ENCODE peak calls at places on chromosomes 12 and 14, in ten cellular contexts. One of them, this sample, is unnamed.

GRCh38 chr12:1881936-1882335 is 36.5 kb downstream of the CACNA2D4 start:
- DNase-seq in prostate gland: no peak
- DNase-seq in heart right ventricle: no peak
- DNase-seq in thyroid gland: no peak
- DNase-seq in IMR-90: no peak
- DNase-seq in suprapubic skin: no peak
- DNase-seq in esophagus squamous epithelium: no peak
- DNase-seq in upper lobe of right lung: no peak
- DNase-seq in transverse colon: no peak
- DNase-seq in uterus: no peak
- DNase-seq in this sample: no peak

GRCh38 chr12:47216150-47216677 is 136.5 kb upstream of the AMIGO2 start:
- DNase-seq in prostate gland: no peak
- DNase-seq in heart right ventricle: no peak
- DNase-seq in thyroid gland: no peak
- DNase-seq in IMR-90: no peak
- DNase-seq in suprapubic skin: no peak
- DNase-seq in esophagus squamous epithelium: no peak
- DNase-seq in upper lobe of right lung: no peak
- DNase-seq in transverse colon: peak; percentile 59
- DNase-seq in uterus: no peak
- DNase-seq in this sample: no peak

GRCh38 chr12:55626154-55626553 is 10.5 kb upstream of the OR10P1 start:
- DNase-seq in prostate gland: no peak
- DNase-seq in heart right ventricle: no peak
- DNase-seq in thyroid gland: no peak
- DNase-seq in IMR-90: no peak
- DNase-seq in suprapubic skin: no peak
- DNase-seq in esophagus squamous epithelium: no peak
- DNase-seq in upper lobe of right lung: no peak
- DNase-seq in transverse colon: no peak
- DNase-seq in uterus: no peak
- DNase-seq in this sample: no peak

GRCh38 chr12:14193623-14194022 is 171.9 kb upstream of the ATF7IP start:
- DNase-seq in prostate gland: no peak
- DNase-seq in heart right ventricle: no peak
- DNase-seq in thyroid gland: no peak
- DNase-seq in IMR-90: no peak
- DNase-seq in suprapubic skin: no peak
- DNase-seq in esophagus squamous epithelium: no peak
- DNase-seq in upper lobe of right lung: peak; percentile 65
- DNase-seq in transverse colon: no peak
- DNase-seq in uterus: no peak
- DNase-seq in this sample: no peak

GRCh38 chr14:70057519-70058136 is 131.1 kb downstream of the SLC8A3 start:
- DNase-seq in prostate gland: no peak
- DNase-seq in heart right ventricle: no peak
- DNase-seq in thyroid gland: no peak
- DNase-seq in IMR-90: no peak
- DNase-seq in suprapubic skin: no peak
- DNase-seq in esophagus squamous epithelium: no peak
- DNase-seq in upper lobe of right lung: no peak
- DNase-seq in transverse colon: no peak
- DNase-seq in uterus: no peak
- DNase-seq in this sample: no peak

GRCh38 chr12:131052063-131052781 is 98.5 kb downstream of the ADGRD1 start:
- DNase-seq in prostate gland: no peak
- DNase-seq in heart right ventricle: no peak
- DNase-seq in thyroid gland: no peak
- DNase-seq in IMR-90: no peak
- DNase-seq in suprapubic skin: no peak
- DNase-seq in esophagus squamous epithelium: no peak
- DNase-seq in upper lobe of right lung: no peak
- DNase-seq in transverse colon: no peak
- DNase-seq in uterus: no peak
- DNase-seq in this sample: no peak

GRCh38 chr14:41146391-41146790 is 460.3 kb upstream of the LRFN5 start:
- DNase-seq in prostate gland: no peak
- DNase-seq in heart right ventricle: no peak
- DNase-seq in thyroid gland: no peak
- DNase-seq in IMR-90: no peak
- DNase-seq in suprapubic skin: no peak
- DNase-seq in esophagus squamous epithelium: no peak
- DNase-seq in upper lobe of right lung: no peak
- DNase-seq in transverse colon: no peak
- DNase-seq in uterus: no peak
- DNase-seq in this sample: no peak

GRCh38 chr12:93116632-93117031 is 187.5 kb upstream of the EEA1 start:
- DNase-seq in prostate gland: no peak
- DNase-seq in heart right ventricle: no peak
- DNase-seq in thyroid gland: no peak
- DNase-seq in IMR-90: no peak
- DNase-seq in suprapubic skin: no peak
- DNase-seq in esophagus squamous epithelium: no peak
- DNase-seq in upper lobe of right lung: no peak
- DNase-seq in transverse colon: no peak
- DNase-seq in uterus: no peak
- DNase-seq in this sample: no peak

GRCh38 chr12:30862486-30862885 is 64.1 kb upstream of the TSPAN11 start:
- DNase-seq in prostate gland: peak; percentile 49
- DNase-seq in heart right ventricle: peak; percentile 63
- DNase-seq in thyroid gland: no peak
- DNase-seq in IMR-90: peak; percentile 17
- DNase-seq in suprapubic skin: no peak
- DNase-seq in esophagus squamous epithelium: no peak
- DNase-seq in upper lobe of right lung: no peak
- DNase-seq in transverse colon: no peak
- DNase-seq in uterus: no peak
- DNase-seq in this sample: no peak

GRCh38 chr12:99087278-99087677 is 442.2 kb downstream of the APAF1 start:
- DNase-seq in prostate gland: no peak
- DNase-seq in heart right ventricle: no peak
- DNase-seq in thyroid gland: no peak
- DNase-seq in IMR-90: no peak
- DNase-seq in suprapubic skin: no peak
- DNase-seq in esophagus squamous epithelium: no peak
- DNase-seq in upper lobe of right lung: no peak
- DNase-seq in transverse colon: no peak
- DNase-seq in uterus: no peak
- DNase-seq in this sample: no peak

GRCh38 chr14:36604757-36605505 is 22.5 kb upstream of the NKX2-8 start:
- DNase-seq in prostate gland: peak; percentile 63
- DNase-seq in heart right ventricle: no peak
- DNase-seq in thyroid gland: peak; percentile 70
- DNase-seq in IMR-90: peak; percentile 66
- DNase-seq in suprapubic skin: no peak
- DNase-seq in esophagus squamous epithelium: no peak
- DNase-seq in upper lobe of right lung: no peak
- DNase-seq in transverse colon: peak; percentile 40
- DNase-seq in uterus: no peak
- DNase-seq in this sample: peak; percentile 60

GRCh38 chr14:69770559-69770958 is 3.6 kb downstream of the SRSF5 start:
- DNase-seq in prostate gland: no peak
- DNase-seq in heart right ventricle: no peak
- DNase-seq in thyroid gland: no peak
- DNase-seq in IMR-90: no peak
- DNase-seq in suprapubic skin: no peak
- DNase-seq in esophagus squamous epithelium: no peak
- DNase-seq in upper lobe of right lung: no peak
- DNase-seq in transverse colon: no peak
- DNase-seq in uterus: no peak
- DNase-seq in this sample: no peak

GRCh38 chr12:112018571-112019237 is 5.5 kb downstream of the ERP29 start:
- DNase-seq in prostate gland: no peak
- DNase-seq in heart right ventricle: no peak
- DNase-seq in thyroid gland: no peak
- DNase-seq in IMR-90: peak; percentile 92
- DNase-seq in suprapubic skin: no peak
- DNase-seq in esophagus squamous epithelium: no peak
- DNase-seq in upper lobe of right lung: no peak
- DNase-seq in transverse colon: no peak
- DNase-seq in uterus: no peak
- DNase-seq in this sample: no peak

GRCh38 chr12:106416273-106416672 is 58.7 kb downstream of the POLR3B start:
- DNase-seq in prostate gland: no peak
- DNase-seq in heart right ventricle: no peak
- DNase-seq in thyroid gland: peak; percentile 83
- DNase-seq in IMR-90: no peak
- DNase-seq in suprapubic skin: no peak
- DNase-seq in esophagus squamous epithelium: no peak
- DNase-seq in upper lobe of right lung: no peak
- DNase-seq in transverse colon: no peak
- DNase-seq in uterus: no peak
- DNase-seq in this sample: no peak

GRCh38 chr12:3164454-3165310 is 87.5 kb downstream of the TSPAN9 start:
- DNase-seq in prostate gland: no peak
- DNase-seq in heart right ventricle: no peak
- DNase-seq in thyroid gland: no peak
- DNase-seq in IMR-90: peak; percentile 43
- DNase-seq in suprapubic skin: no peak
- DNase-seq in esophagus squamous epithelium: no peak
- DNase-seq in upper lobe of right lung: no peak
- DNase-seq in transverse colon: no peak
- DNase-seq in uterus: no peak
- DNase-seq in this sample: no peak

GRCh38 chr12:14402697-14403096 is 37.2 kb downstream of the ATF7IP start:
- DNase-seq in prostate gland: no peak
- DNase-seq in heart right ventricle: no peak
- DNase-seq in thyroid gland: no peak
- DNase-seq in IMR-90: no peak
- DNase-seq in suprapubic skin: no peak
- DNase-seq in esophagus squamous epithelium: no peak
- DNase-seq in upper lobe of right lung: no peak
- DNase-seq in transverse colon: no peak
- DNase-seq in uterus: no peak
- DNase-seq in this sample: no peak

GRCh38 chr14:106843951-106844483 is 1317.6 kb downstream of the TMEM121 start:
- DNase-seq in prostate gland: peak; percentile 69
- DNase-seq in heart right ventricle: no peak
- DNase-seq in thyroid gland: no peak
- DNase-seq in IMR-90: no peak
- DNase-seq in suprapubic skin: no peak
- DNase-seq in esophagus squamous epithelium: no peak
- DNase-seq in upper lobe of right lung: peak; percentile 70
- DNase-seq in transverse colon: peak; percentile 67
- DNase-seq in uterus: no peak
- DNase-seq in this sample: peak; percentile 73
- H3K4me3 ChIP-seq in prostate gland: peak overlapping the region; percentile 21
- H3K4me3 ChIP-seq in heart right ventricle: peak overlapping the region; percentile 33
- H3K4me3 ChIP-seq in thyroid gland: no peak overlapping the region
- H3K4me3 ChIP-seq in IMR-90: no peak overlapping the region
- H3K4me3 ChIP-seq in suprapubic skin: peak overlapping the region; percentile 44
- H3K4me3 ChIP-seq in esophagus squamous epithelium: peak overlapping the region; percentile 15
- H3K4me3 ChIP-seq in upper lobe of right lung: peak overlapping the region; percentile 58
- H3K4me3 ChIP-seq in transverse colon: peak overlapping the region; percentile 35
- H3K4me3 ChIP-seq in uterus: peak overlapping the region; percentile 45
- H3K4me3 ChIP-seq in this sample: peak overlapping the region; percentile 49

GRCh38 chr12:117832459-117833457 is 136.0 kb downstream of the KSR2 start:
- DNase-seq in prostate gland: no peak
- DNase-seq in heart right ventricle: no peak
- DNase-seq in thyroid gland: no peak
- DNase-seq in IMR-90: peak; percentile 7
- DNase-seq in suprapubic skin: peak; percentile 26
- DNase-seq in esophagus squamous epithelium: no peak
- DNase-seq in upper lobe of right lung: no peak
- DNase-seq in transverse colon: no peak
- DNase-seq in uterus: no peak
- DNase-seq in this sample: no peak
- H3K27me3 ChIP-seq in prostate gland: no peaks in the 10 kb centered on the region
- H3K27me3 ChIP-seq in heart right ventricle: peaks cover 23% of the 10 kb centered on the region
- H3K27me3 ChIP-seq in thyroid gland: no peaks in the 10 kb centered on the region
- H3K27me3 ChIP-seq in IMR-90: no peaks in the 10 kb centered on the region
- H3K27me3 ChIP-seq in suprapubic skin: peaks cover 13% of the 10 kb centered on the region
- H3K27me3 ChIP-seq in esophagus squamous epithelium: no peaks in the 10 kb centered on the region
- H3K27me3 ChIP-seq in upper lobe of right lung: peaks cover 3% of the 10 kb centered on the region
- H3K27me3 ChIP-seq in transverse colon: no peaks in the 10 kb centered on the region
- H3K27me3 ChIP-seq in uterus: no peaks in the 10 kb centered on the region
- H3K27me3 ChIP-seq in this sample: no peaks in the 10 kb centered on the region

DNA sequence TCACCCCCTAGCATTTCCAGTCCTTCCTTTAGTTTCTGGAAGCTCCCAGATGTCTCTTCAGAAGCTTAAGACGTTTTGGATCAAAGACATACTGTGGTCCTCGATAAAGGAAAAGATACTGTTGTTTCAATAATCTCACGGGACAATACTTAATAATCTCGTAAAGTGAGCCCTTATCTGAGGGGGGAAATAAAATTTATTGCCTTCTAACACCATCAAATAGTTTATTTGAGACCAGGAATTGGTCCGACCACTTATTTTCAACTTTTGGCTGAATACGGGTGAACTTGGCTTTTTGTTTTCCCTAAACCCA is 640 bp upstream of the G2E3 start:
- DNase-seq in prostate gland: no peak
- DNase-seq in heart right ventricle: no peak
- DNase-seq in thyroid gland: no peak
- DNase-seq in IMR-90: no peak
- DNase-seq in suprapubic skin: no peak
- DNase-seq in esophagus squamous epithelium: no peak
- DNase-seq in upper lobe of right lung: no peak
- DNase-seq in transverse colon: no peak
- DNase-seq in uterus: no peak
- DNase-seq in this sample: no peak
- H3K27ac ChIP-seq in prostate gland: peak overlapping the region; percentile 85
- H3K27ac ChIP-seq in heart right ventricle: peak overlapping the region; percentile 79
- H3K27ac ChIP-seq in thyroid gland: peak overlapping the region; percentile 57
- H3K27ac ChIP-seq in IMR-90: peak overlapping the region; percentile 69
- H3K27ac ChIP-seq in suprapubic skin: peak overlapping the region; percentile 74
- H3K27ac ChIP-seq in esophagus squamous epithelium: peak overlapping the region; percentile 85
- H3K27ac ChIP-seq in upper lobe of right lung: peak overlapping the region; percentile 80
- H3K27ac ChIP-seq in transverse colon: peak overlapping the region; percentile 90
- H3K27ac ChIP-seq in uterus: peak overlapping the region; percentile 87
- H3K27ac ChIP-seq in this sample: peak overlapping the region; percentile 74

GRCh38 chr14:75430106-75430505 is 2.3 kb downstream of the JDP2 start:
- DNase-seq in prostate gland: no peak
- DNase-seq in heart right ventricle: no peak
- DNase-seq in thyroid gland: no peak
- DNase-seq in IMR-90: peak; percentile 59
- DNase-seq in suprapubic skin: no peak
- DNase-seq in esophagus squamous epithelium: no peak
- DNase-seq in upper lobe of right lung: no peak
- DNase-seq in transverse colon: no peak
- DNase-seq in uterus: peak; percentile 56
- DNase-seq in this sample: peak; percentile 32
- H3K4me3 ChIP-seq in prostate gland: no peak overlapping the region
- H3K4me3 ChIP-seq in heart right ventricle: peak overlapping the region; percentile 70
- H3K4me3 ChIP-seq in thyroid gland: no peak overlapping the region
- H3K4me3 ChIP-seq in IMR-90: peak overlapping the region; percentile 58
- H3K4me3 ChIP-seq in suprapubic skin: peak overlapping the region; percentile 81
- H3K4me3 ChIP-seq in esophagus squamous epithelium: no peak overlapping the region
- H3K4me3 ChIP-seq in upper lobe of right lung: peak overlapping the region; percentile 70
- H3K4me3 ChIP-seq in transverse colon: no peak overlapping the region
- H3K4me3 ChIP-seq in uterus: no peak overlapping the region
- H3K4me3 ChIP-seq in this sample: no peak overlapping the region

DNA sequence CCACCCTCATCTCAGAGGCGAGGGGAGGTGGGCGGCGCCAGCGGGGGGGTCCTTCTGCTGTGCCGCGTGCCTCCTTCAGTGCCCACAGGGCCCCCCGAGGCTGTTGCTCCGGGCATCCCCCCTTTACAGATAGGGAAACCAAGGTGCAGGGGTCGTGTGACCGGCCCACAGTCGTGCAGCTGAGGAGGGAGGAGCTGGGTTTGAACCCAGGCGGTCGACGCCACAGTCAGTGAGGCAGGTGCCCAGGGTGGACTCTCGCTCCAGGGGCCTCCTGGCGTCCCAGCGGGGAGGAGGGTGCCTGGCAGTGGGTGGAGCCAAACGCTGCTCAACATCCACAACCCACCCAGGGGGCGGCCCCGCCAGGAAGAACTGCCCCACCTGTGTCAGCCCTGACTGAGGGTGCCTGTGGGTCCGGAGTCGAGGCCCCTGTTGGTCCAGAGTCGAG is 8.6 kb downstream of the GALNT9 start:
- DNase-seq in prostate gland: no peak
- DNase-seq in heart right ventricle: no peak
- DNase-seq in thyroid gland: no peak
- DNase-seq in IMR-90: no peak
- DNase-seq in suprapubic skin: no peak
- DNase-seq in esophagus squamous epithelium: no peak
- DNase-seq in upper lobe of right lung: no peak
- DNase-seq in transverse colon: no peak
- DNase-seq in uterus: no peak
- DNase-seq in this sample: no peak
- H3K27me3 ChIP-seq in prostate gland: peaks cover 18% of the 10 kb centered on the region
- H3K27me3 ChIP-seq in heart right ventricle: peaks cover 63% of the 10 kb centered on the region
- H3K27me3 ChIP-seq in thyroid gland: no peaks in the 10 kb centered on the region
- H3K27me3 ChIP-seq in IMR-90: peaks cover 12% of the 10 kb centered on the region
- H3K27me3 ChIP-seq in suprapubic skin: peaks cover 89% of the 10 kb centered on the region
- H3K27me3 ChIP-seq in esophagus squamous epithelium: no peaks in the 10 kb centered on the region
- H3K27me3 ChIP-seq in upper lobe of right lung: no peaks in the 10 kb centered on the region
- H3K27me3 ChIP-seq in transverse colon: peaks cover 7% of the 10 kb centered on the region
- H3K27me3 ChIP-seq in uterus: no peaks in the 10 kb centered on the region
- H3K27me3 ChIP-seq in this sample: peaks cover 7% of the 10 kb centered on the region

This sample was measured in colonic mucosa.